ENCODE peak calls at places on chromosomes 1 and 21, in ten cellular contexts. Z is GM13977; O is HCEC 1CT; D is posterior cingulate gyrus; B is astrocyte; H is NCI-H1417; U is CD4-positive, alpha-beta memory T cell; M is NCI-H1694; V is A549; L is HEK293T. W is an unnamed sample.

GRCh38 chr1:90143522-90144050 is 148.7 kb downstream of the ZNF326 start:
- DNase-seq in V (no peak), L (no peak), O (no peak), M (no peak), B (no peak), Z (no peak), D (no peak), H (no peak), U (no peak), W (no peak)

GRCh38 chr1:83716641-83717040 is 282.3 kb downstream of the TTLL7 start:
- DNase-seq in M (no peak), D (no peak), O (no peak), B (no peak), U (no peak), H (no peak), Z (no peak), L (no peak), V (no peak), W (no peak)

GRCh38 chr1:7369866-7370265 is 401.2 kb upstream of the VAMP3 start:
- DNase-seq in U (no peak), V (no peak), M (no peak), D (no peak), O (no peak), L (no peak), Z (no peak), B (no peak), H (no peak), W (no peak)

GRCh38 chr1:99599678-99600175 is 46.2 kb upstream of the PALMD start:
- DNase-seq in B (peak), L (no peak), H (no peak), U (no peak), V (peak), D (no peak), Z (no peak), M (no peak), O (peak), W (no peak)

GRCh38 chr1:92992066-92992465 is 30.8 kb upstream of the DIPK1A start:
- DNase-seq in O (no peak), M (no peak), Z (no peak), U (no peak), H (no peak), B (peak), V (no peak), D (no peak), L (no peak), W (no peak)

GRCh38 chr1:202860744-202861419 is 28.1 kb downstream of the RABIF start:
- DNase-seq in H (peak), L (peak), D (peak), U (peak), B (peak), Z (peak), V (peak), M (peak), O (peak), W (peak)

GRCh38 chr1:17633654-17634053 is 94.2 kb downstream of the ARHGEF10L start:
- DNase-seq in U (no peak), B (peak), V (peak), O (peak), M (no peak), H (no peak), Z (no peak), D (no peak), L (no peak), W (no peak)

GRCh38 chr1:18922319-18922726 is 20.0 kb upstream of the ALDH4A1 start:
- DNase-seq in L (peak), B (peak), U (no peak), M (peak), V (peak), H (no peak), O (peak), Z (no peak), D (no peak), W (no peak)

GRCh38 chr1:59505596-59506028 is 208.7 kb downstream of the FGGY start:
- DNase-seq in V (no peak), Z (no peak), O (no peak), D (no peak), L (no peak), U (no peak), B (peak), H (peak), M (no peak), W (no peak)

GRCh38 chr1:64038965-64039926 is 164.2 kb upstream of the UBE2U start:
- DNase-seq in Z (no peak), L (peak), M (peak), B (peak), V (peak), H (no peak), O (peak), D (no peak), U (no peak), W (no peak)

GRCh38 chr1:10217748-10218441 is 7.5 kb downstream of the KIF1B start:
- DNase-seq in D (no peak), L (no peak), O (peak), B (peak), Z (no peak), H (no peak), U (no peak), M (no peak), V (no peak), W (no peak)

GRCh38 chr1:71630073-71630472 is 549.2 kb upstream of the ZRANB2 start:
- DNase-seq in M (no peak), Z (no peak), V (no peak), O (peak), U (no peak), B (no peak), H (no peak), D (no peak), L (no peak), W (no peak)

GRCh38 chr1:94324168-94324544 is 86.8 kb upstream of the ARHGAP29 start:
- DNase-seq in O (peak), U (no peak), B (no peak), L (no peak), Z (no peak), V (no peak), M (no peak), D (no peak), H (no peak), W (no peak)

GRCh38 chr1:117857434-117857833 is 72.0 kb downstream of the GDAP2 start:
- DNase-seq in O (no peak), D (no peak), Z (no peak), H (no peak), V (no peak), B (no peak), M (no peak), L (peak), U (no peak), W (no peak)

GRCh38 chr1:27153927-27154358 is 982 bp downstream of the SLC9A1 start:
- DNase-seq in L (no peak), B (no peak), U (no peak), O (no peak), D (no peak), M (no peak), V (no peak), Z (no peak), H (no peak), W (no peak)

GRCh38 chr1:157104598-157105293 is 5.1 kb upstream of the ETV3L start:
- DNase-seq in Z (no peak), U (no peak), L (no peak), V (peak), B (peak), D (no peak), H (no peak), M (no peak), O (peak), W (no peak)

GRCh38 chr1:156862602-156863599 is 2.2 kb downstream of the NTRK1 start:
- DNase-seq in U (no peak), H (no peak), D (no peak), O (no peak), V (no peak), Z (no peak), L (no peak), M (no peak), B (no peak), W (no peak)

GRCh38 chr21:31731112-31731801 is 661 bp downstream of the SCAF4 start:
- DNase-seq in B (no peak), O (peak), D (no peak), V (peak), H (peak), Z (peak), L (peak), U (no peak), M (no peak), W (peak)

GRCh38 chr1:117216718-117217117 is 6.0 kb upstream of the VTCN1 start:
- DNase-seq in U (no peak), O (no peak), M (no peak), B (no peak), H (no peak), L (no peak), D (no peak), Z (no peak), V (no peak), W (no peak)

GRCh38 chr1:9231648-9232332 is 2.8 kb upstream of the H6PD start:
- DNase-seq in V (no peak), H (no peak), M (no peak), U (no peak), Z (no peak), B (peak), D (no peak), L (no peak), O (peak), W (no peak)

GRCh38 chr21:16571594-16571993 is 841.8 kb downstream of the USP25 start:
- DNase-seq in O (peak), L (no peak), M (no peak), U (no peak), H (no peak), V (no peak), Z (no peak), D (no peak), B (peak), W (no peak)

GRCh38 chr1:43319288-43319687 is 18.3 kb upstream of the MPL start:
- DNase-seq in V (no peak), B (no peak), H (no peak), D (no peak), Z (no peak), O (no peak), M (no peak), L (no peak), U (no peak), W (no peak)

GRCh38 chr1:29245876-29246275 is 9.6 kb downstream of the PTPRU start:
- DNase-seq in H (peak), D (peak), M (peak), L (no peak), V (no peak), B (no peak), O (no peak), U (no peak), Z (no peak), W (no peak)